ENCODE peak calls at places on chromosomes 6 and 20, in seven cellular contexts. A, G, O, Z, V, F and I are unnamed samples.

GRCh38 chr20:29497261-29497671 is 1760.2 kb upstream of the DEFB115 start:
- DNase-seq in O (peak), F (peak), A (no peak), Z (no peak), V (peak), G (no peak), I (peak)

GRCh38 chr6:136226027-136226673 is 24.0 kb downstream of the MTFR2 start:
- DNase-seq in V (peak), A (no peak), F (peak), Z (no peak), O (peak), G (peak), I (peak)

GRCh38 chr6:16783485-16783884 is 22.2 kb upstream of the ATXN1 start:
- DNase-seq in G (no peak), F (no peak), Z (no peak), O (no peak), V (no peak), A (no peak), I (no peak)

GRCh38 chr20:33606114-33606771 is 55.9 kb upstream of the C20orf144 start:
- DNase-seq in Z (peak), A (no peak), F (no peak), V (no peak), G (no peak), O (no peak), I (no peak)

GRCh38 chr6:41657131-41658094 is 19.1 kb downstream of the MDFI start:
- DNase-seq in O (no peak), Z (no peak), V (no peak), A (no peak), F (peak), G (no peak), I (no peak)

GRCh38 chr6:45902984-45903383 is 112.7 kb downstream of the CLIC5 start:
- DNase-seq in G (no peak), O (no peak), F (no peak), V (no peak), Z (no peak), A (no peak), I (no peak)

GRCh38 chr20:61684583-61685235 is 381.0 kb downstream of the TAF4 start:
- DNase-seq in G (no peak), A (no peak), F (no peak), Z (no peak), V (no peak), O (no peak), I (no peak)

GRCh38 chr6:106084106-106084963 is 1.8 kb upstream of the PRDM1 start:
- DNase-seq in F (peak), G (peak), A (peak), O (peak), Z (peak), V (no peak), I (no peak)

GRCh38 chr6:40440083-40440482 is 147.1 kb downstream of the LRFN2 start:
- DNase-seq in Z (no peak), V (no peak), A (no peak), O (no peak), F (no peak), G (no peak), I (no peak)

GRCh38 chr20:23165307-23165750 is 79.2 kb upstream of the CD93 start:
- DNase-seq in Z (no peak), G (no peak), V (no peak), O (peak), A (no peak), F (no peak), I (no peak)

GRCh38 chr6:141105481-141105880 is 1027.2 kb upstream of the GJE1 start:
- DNase-seq in V (no peak), A (peak), Z (no peak), F (no peak), O (no peak), G (no peak), I (no peak)

GRCh38 chr6:43058511-43058910 is 723 bp downstream of the MRPL2 start:
- DNase-seq in A (no peak), F (no peak), O (no peak), G (no peak), V (no peak), Z (no peak), I (no peak)

GRCh38 chr6:91664327-91664959 is 1077.6 kb upstream of the MAP3K7 start:
- DNase-seq in F (peak), Z (peak), O (no peak), V (no peak), G (no peak), A (no peak), I (no peak)

GRCh38 chr6:50862172-50862571 is 43.5 kb downstream of the TFAP2B start:
- DNase-seq in A (no peak), V (no peak), F (no peak), O (no peak), G (no peak), Z (no peak), I (no peak)

GRCh38 chr6:34692280-34692679 is 4.3 kb downstream of the ILRUN start:
- DNase-seq in G (no peak), Z (no peak), V (no peak), A (no peak), F (no peak), O (no peak), I (no peak)

GRCh38 chr6:106939208-106939607 is 35.3 kb downstream of the CD24 start:
- DNase-seq in Z (no peak), O (no peak), G (no peak), F (no peak), A (no peak), V (no peak), I (no peak)

GRCh38 chr6:16136536-16137450 is 7.9 kb downstream of the MYLIP start:
- DNase-seq in G (peak), V (no peak), Z (no peak), F (no peak), O (no peak), A (no peak), I (no peak)

GRCh38 chr20:32247957-32248497 is 29.4 kb upstream of the KIF3B start:
- DNase-seq in A (no peak), O (no peak), F (no peak), G (no peak), V (no peak), Z (no peak), I (no peak)

GRCh38 chr6:136525586-136526195 is 24.5 kb downstream of the MAP7 start:
- DNase-seq in A (no peak), G (no peak), V (no peak), Z (no peak), F (no peak), O (no peak), I (no peak)

GRCh38 chr6:150600302-150601017 is 775 bp downstream of the PLEKHG1 start:
- DNase-seq in F (peak), A (peak), V (peak), O (peak), Z (no peak), G (peak), I (peak)

GRCh38 chr6:153108320-153108719 is 22.8 kb downstream of the RGS17 start:
- DNase-seq in F (no peak), O (no peak), A (no peak), Z (no peak), G (no peak), V (peak), I (no peak)

GRCh38 chr20:24136659-24137246 is 148.2 kb upstream of the GGTLC1 start:
- DNase-seq in Z (no peak), O (no peak), G (no peak), V (no peak), A (no peak), F (no peak), I (no peak)

GRCh38 chr6:41427642-41428401 is 92.4 kb downstream of the NCR2 start:
- DNase-seq in Z (no peak), A (peak), V (peak), G (no peak), O (no peak), F (peak), I (peak)

GRCh38 chr20:50312682-50313187 is 122.1 kb downstream of the CEBPB start:
- DNase-seq in O (no peak), G (no peak), A (no peak), V (no peak), F (no peak), Z (no peak), I (no peak)

GRCh38 chr20:6231551-6231950 is 108.7 kb upstream of the FERMT1 start:
- DNase-seq in V (no peak), Z (no peak), F (no peak), O (no peak), G (no peak), A (no peak), I (no peak)

GRCh38 chr6:165556116-165556843 is 106.8 kb downstream of the PDE10A start:
- DNase-seq in G (no peak), Z (no peak), F (peak), O (no peak), V (no peak), A (no peak), I (peak)

GRCh38 chr6:2542858-2543218 is 207.9 kb downstream of the MYLK4 start:
- DNase-seq in Z (peak), V (no peak), F (peak), G (no peak), O (peak), A (no peak), I (no peak)

GRCh38 chr6:151322570-151322969 is 68.8 kb downstream of the ZBTB2 start:
- DNase-seq in A (no peak), Z (no peak), F (peak), O (peak), V (no peak), G (no peak), I (no peak)

GRCh38 chr6:28768187-28768913 is 155.4 kb downstream of the TRIM27 start:
- DNase-seq in Z (no peak), O (no peak), F (no peak), V (no peak), A (no peak), G (no peak), I (no peak)

GRCh38 chr6:35049885-35050284 is 91.3 kb downstream of the TCP11 start:
- DNase-seq in V (peak), Z (no peak), G (no peak), O (peak), A (no peak), F (no peak), I (no peak)

GRCh38 chr20:1326031-1326930 is 2.7 kb downstream of the SDCBP2 start:
- DNase-seq in F (no peak), V (no peak), Z (no peak), G (no peak), O (no peak), A (no peak), I (no peak)

GRCh38 chr6:3068329-3069223 is at the start of gene RIPK1:
- DNase-seq in Z (peak), A (no peak), V (peak), O (peak), G (peak), F (peak), I (peak)

GRCh38 chr20:44309763-44310663 is 989 bp downstream of the FITM2 start:
- DNase-seq in A (no peak), O (peak), F (no peak), Z (no peak), G (no peak), V (no peak), I (no peak)

GRCh38 chr20:50256577-50256976 is 65.9 kb downstream of the CEBPB start:
- DNase-seq in O (peak), V (no peak), Z (no peak), A (no peak), G (no peak), F (no peak), I (no peak)

GRCh38 chr6:170236131-170236851 is 54.6 kb downstream of the DLL1 start:
- DNase-seq in G (no peak), Z (no peak), O (no peak), F (no peak), V (no peak), A (no peak), I (no peak)

GRCh38 chr6:40881501-40881900 is 157.5 kb downstream of the UNC5CL start:
- DNase-seq in G (no peak), V (no peak), Z (no peak), F (no peak), O (no peak), A (no peak), I (no peak)

GRCh38 chr6:47633141-47633540 is 65.2 kb upstream of the ADGRF4 start:
- DNase-seq in A (no peak), V (peak), F (no peak), Z (no peak), G (no peak), O (no peak), I (peak)
- TF ChIP-seq JUND in A (no peak), V (no peak), F (no peak), Z (no peak), G (no peak), O (no peak), I (no peak)

DNA sequence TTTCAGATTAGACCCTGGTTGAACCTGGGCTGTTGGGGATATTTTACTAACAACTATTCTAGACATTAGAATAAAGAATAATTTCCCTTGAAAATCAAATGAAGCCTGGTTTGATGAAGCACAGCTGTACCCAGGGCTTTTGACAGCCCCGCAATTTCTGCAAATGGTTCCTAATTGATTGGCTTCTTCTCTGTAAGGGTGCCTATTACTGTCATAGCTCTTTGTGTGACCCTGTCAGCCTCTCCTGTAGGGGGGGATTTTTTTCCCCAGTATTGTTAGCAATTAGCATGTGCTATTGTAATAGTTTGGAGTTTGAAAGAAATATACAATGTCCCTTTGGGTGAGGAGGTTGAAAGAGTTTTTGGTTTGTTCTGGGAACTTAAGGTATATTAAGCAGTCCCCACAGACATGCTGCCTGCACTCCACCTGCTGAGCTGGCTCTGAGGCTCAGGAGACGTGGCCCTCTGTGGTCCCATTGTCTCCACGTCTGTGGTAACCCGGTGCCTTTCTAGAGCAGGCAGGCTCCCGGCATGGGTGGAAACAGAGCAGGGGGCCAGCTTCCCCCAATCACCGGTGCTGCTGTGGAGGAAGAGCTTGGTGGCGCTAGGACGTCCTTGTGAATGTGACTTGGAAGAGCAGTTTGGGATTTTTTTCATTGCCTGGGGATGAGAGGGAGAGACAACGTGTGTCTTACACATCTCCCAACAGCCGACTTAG is 47.3 kb upstream of the CLDN20 start:
- DNase-seq in V (no peak), A (no peak), F (no peak), G (no peak), Z (no peak), O (no peak), I (no peak)
- TF ChIP-seq JUND in V (no peak), A (no peak), F (no peak), G (no peak), Z (no peak), O (no peak), I (no peak)

DNA sequence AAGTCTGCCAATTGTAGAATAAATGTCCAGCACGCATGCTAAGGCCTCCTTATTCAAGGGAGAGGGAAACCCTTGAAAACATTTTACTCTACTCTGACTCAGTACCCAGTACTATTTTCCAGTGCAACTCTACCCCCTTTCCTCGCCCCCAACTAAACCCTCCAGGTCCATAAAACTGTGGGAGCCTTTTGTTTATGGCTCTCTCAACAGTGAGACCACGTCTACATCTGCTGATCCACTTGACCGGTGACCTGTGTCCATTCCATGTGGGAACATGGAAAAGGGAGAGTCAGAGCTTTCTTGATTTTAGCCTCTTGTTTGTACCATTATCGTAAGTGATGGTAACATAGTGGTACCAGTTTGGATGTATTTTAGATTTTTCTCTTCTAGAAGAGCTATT is 37.5 kb downstream of the PACRG start:
- DNase-seq in Z (no peak), A (no peak), V (no peak), G (no peak), O (no peak), F (no peak), I (no peak)
- TF ChIP-seq JUND in Z (no peak), A (no peak), V (no peak), G (no peak), O (no peak), F (no peak), I (no peak)

DNA sequence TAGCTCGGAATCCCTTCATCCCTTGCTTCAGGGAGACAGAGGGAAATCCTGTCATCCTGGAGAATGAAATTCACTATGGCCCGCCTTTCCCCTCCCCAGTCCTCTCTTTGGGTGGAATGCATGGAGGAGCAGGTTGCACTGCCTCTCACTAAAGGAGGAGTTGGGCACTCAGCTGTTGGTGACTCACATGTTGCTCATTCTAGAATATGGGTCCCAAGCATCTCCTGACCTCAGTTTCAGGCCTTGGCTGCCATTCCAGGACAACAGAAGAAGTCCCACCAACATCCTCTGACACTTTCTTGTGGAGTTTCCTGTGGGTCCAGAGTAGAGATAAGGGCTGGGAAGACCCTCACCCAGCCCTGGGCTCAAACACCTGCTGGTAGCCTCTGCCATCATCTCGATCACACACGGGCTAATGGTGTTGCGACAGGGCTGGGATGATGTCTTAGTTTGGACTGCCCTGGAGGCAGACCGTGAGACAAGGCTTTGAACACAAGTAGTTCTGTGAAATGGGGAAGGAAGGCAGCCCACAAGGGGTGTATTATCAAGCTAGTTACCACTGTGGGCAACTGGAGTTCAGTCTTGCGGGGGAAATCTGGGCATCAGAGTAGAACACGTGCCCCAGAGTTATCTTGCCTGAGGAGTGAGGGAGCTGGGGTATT is 52.4 kb upstream of the RNF24 start:
- DNase-seq in Z (no peak), F (no peak), G (no peak), O (no peak), V (no peak), A (no peak), I (no peak)
- TF ChIP-seq JUND in Z (no peak), F (no peak), G (peak), O (no peak), V (peak), A (no peak), I (no peak)

GRCh38 chr20:21398109-21398480 is 769 bp upstream of the NKX2-4 start:
- DNase-seq in Z (no peak), V (no peak), O (no peak), F (no peak), G (no peak), A (no peak), I (no peak)

GRCh38 chr20:21398505-21399057 is 1.3 kb upstream of the NKX2-4 start:
- DNase-seq in F (no peak), Z (no peak), V (no peak), A (no peak), G (no peak), O (no peak), I (no peak)

GRCh38 chr20:21396921-21397340 is 395 bp downstream of the NKX2-4 start:
- DNase-seq in F (no peak), A (no peak), G (no peak), V (peak), O (no peak), Z (no peak), I (no peak)

GRCh38 chr20:21396045-21396893 is 1.1 kb downstream of the NKX2-4 start:
- DNase-seq in V (peak), Z (no peak), G (no peak), O (no peak), A (no peak), F (no peak), I (no peak)

GRCh38 chr20:21397341-21398108 is at the start of gene NKX2-4:
- DNase-seq in V (no peak), A (no peak), Z (no peak), F (no peak), O (no peak), G (no peak), I (no peak)
- TF ChIP-seq JUND in V (no peak), A (no peak), Z (no peak), F (no peak), O (no peak), G (no peak), I (no peak)